ENCODE peak calls at places on chromosomes 7 and 10, in four cellular contexts. One of them, this sample, is unnamed.

GRCh38 chr7:141709318-141709717 is 1.2 kb downstream of the WEE2 start:
- DNase-seq in WTC11: no peak
- DNase-seq in HepG2: no peak
- DNase-seq in K562: no peak
- DNase-seq in this sample: no peak

GRCh38 chr7:116354171-116354545 is 143.8 kb downstream of the TES start:
- DNase-seq in K562: no peak
- DNase-seq in WTC11: no peak
- DNase-seq in HepG2: no peak
- DNase-seq in this sample: no peak

GRCh38 chr10:1498746-1499343 is 238.5 kb downstream of the ADARB2 start:
- DNase-seq in WTC11: no peak
- DNase-seq in HepG2: no peak
- DNase-seq in K562: no peak
- DNase-seq in this sample: no peak

GRCh38 chr10:72567884-72568283 is 58.0 kb downstream of the MICU1 start:
- DNase-seq in HepG2: peak
- DNase-seq in K562: peak
- DNase-seq in WTC11: no peak
- DNase-seq in this sample: peak

GRCh38 chr7:151244156-151244870 is 4.2 kb downstream of the SMARCD3 start:
- DNase-seq in K562: peak
- DNase-seq in HepG2: no peak
- DNase-seq in WTC11: peak
- DNase-seq in this sample: peak

GRCh38 chr10:52951819-52952218 is 179.2 kb upstream of the MBL2 start:
- DNase-seq in WTC11: peak
- DNase-seq in HepG2: peak
- DNase-seq in K562: no peak
- DNase-seq in this sample: peak

GRCh38 chr10:11823122-11823988 is at the start of gene PROSER2:
- DNase-seq in WTC11: peak
- DNase-seq in HepG2: no peak
- DNase-seq in K562: peak
- DNase-seq in this sample: peak

GRCh38 chr10:371515-371914 is 236.3 kb downstream of the ZMYND11 start:
- DNase-seq in HepG2: no peak
- DNase-seq in WTC11: no peak
- DNase-seq in K562: no peak
- DNase-seq in this sample: no peak

GRCh38 chr7:148385009-148385682 is 205.4 kb upstream of the C7orf33 start:
- DNase-seq in HepG2: no peak
- DNase-seq in K562: no peak
- DNase-seq in WTC11: no peak
- DNase-seq in this sample: no peak

GRCh38 chr10:94430705-94431104 is 28.4 kb downstream of the TBC1D12 start:
- DNase-seq in K562: no peak
- DNase-seq in HepG2: no peak
- DNase-seq in WTC11: no peak
- DNase-seq in this sample: no peak

GRCh38 chr7:127250312-127251047 is 2.3 kb downstream of the GRM8 start:
- DNase-seq in HepG2: no peak
- DNase-seq in K562: no peak
- DNase-seq in WTC11: no peak
- DNase-seq in this sample: no peak

GRCh38 chr10:100747826-100748231 is 2.4 kb downstream of the PAX2 start:
- DNase-seq in HepG2: no peak
- DNase-seq in WTC11: peak
- DNase-seq in K562: no peak
- DNase-seq in this sample: no peak

GRCh38 chr10:112409755-112410154 is 35.8 kb downstream of the ACSL5 start:
- DNase-seq in WTC11: no peak
- DNase-seq in K562: no peak
- DNase-seq in HepG2: no peak
- DNase-seq in this sample: no peak

GRCh38 chr10:43237631-43238446 is 29.0 kb downstream of the RASGEF1A start:
- DNase-seq in WTC11: peak
- DNase-seq in HepG2: no peak
- DNase-seq in K562: no peak
- DNase-seq in this sample: no peak

GRCh38 chr7:134320201-134320600 is 3.5 kb upstream of the SLC35B4 start:
- DNase-seq in HepG2: no peak
- DNase-seq in K562: no peak
- DNase-seq in WTC11: no peak
- DNase-seq in this sample: no peak

GRCh38 chr10:103333934-103334520 is 16.9 kb downstream of the PCGF6 start:
- DNase-seq in HepG2: peak
- DNase-seq in WTC11: no peak
- DNase-seq in K562: no peak
- DNase-seq in this sample: peak

GRCh38 chr10:110267246-110267645 is 37.5 kb downstream of the SMNDC1 start:
- DNase-seq in WTC11: no peak
- DNase-seq in K562: no peak
- DNase-seq in HepG2: no peak
- DNase-seq in this sample: no peak

GRCh38 chr7:99116151-99116550 is 27.8 kb downstream of the SMURF1 start:
- DNase-seq in HepG2: no peak
- DNase-seq in WTC11: no peak
- DNase-seq in K562: no peak
- DNase-seq in this sample: no peak

GRCh38 chr10:81978238-81978637 is 103.2 kb downstream of the NRG3 start:
- DNase-seq in K562: peak
- DNase-seq in HepG2: peak
- DNase-seq in WTC11: no peak
- DNase-seq in this sample: no peak

GRCh38 chr7:87155788-87156187 is 3.5 kb downstream of the DMTF1 start:
- DNase-seq in WTC11: no peak
- DNase-seq in K562: no peak
- DNase-seq in HepG2: no peak
- DNase-seq in this sample: no peak

GRCh38 chr10:26436848-26437247 is 1.3 kb upstream of the APBB1IP start:
- DNase-seq in K562: no peak
- DNase-seq in HepG2: no peak
- DNase-seq in WTC11: no peak
- DNase-seq in this sample: no peak

GRCh38 chr7:50206521-50207250 is 97.8 kb upstream of the IKZF1 start:
- DNase-seq in HepG2: peak
- DNase-seq in K562: no peak
- DNase-seq in WTC11: no peak
- DNase-seq in this sample: no peak

GRCh38 chr10:95761939-95762492 is 6.1 kb downstream of the ENTPD1 start:
- DNase-seq in HepG2: no peak
- DNase-seq in WTC11: no peak
- DNase-seq in K562: no peak
- DNase-seq in this sample: no peak

GRCh38 chr7:44955733-44956132 is 23.1 kb downstream of the MYO1G start:
- DNase-seq in K562: peak
- DNase-seq in HepG2: no peak
- DNase-seq in WTC11: no peak
- DNase-seq in this sample: no peak

GRCh38 chr10:116147162-116147906 is 125.7 kb downstream of the GFRA1 start:
- DNase-seq in HepG2: no peak
- DNase-seq in K562: no peak
- DNase-seq in WTC11: no peak
- DNase-seq in this sample: no peak

GRCh38 chr7:16062269-16062668 is 359.1 kb downstream of the CRPPA start:
- DNase-seq in HepG2: no peak
- DNase-seq in WTC11: no peak
- DNase-seq in K562: no peak
- DNase-seq in this sample: no peak

GRCh38 chr10:96626795-96627194 is 40.0 kb upstream of the TM9SF3 start:
- DNase-seq in HepG2: no peak
- DNase-seq in K562: peak
- DNase-seq in WTC11: peak
- DNase-seq in this sample: no peak

GRCh38 chr7:132255898-132256297 is 320.4 kb downstream of the PLXNA4 start:
- DNase-seq in HepG2: peak
- DNase-seq in K562: no peak
- DNase-seq in WTC11: no peak
- DNase-seq in this sample: no peak

GRCh38 chr10:110857265-110858158 is 14.2 kb upstream of the PDCD4 start:
- DNase-seq in K562: peak
- DNase-seq in WTC11: no peak
- DNase-seq in HepG2: peak
- DNase-seq in this sample: no peak

GRCh38 chr7:133861876-133862275 is 265.3 kb upstream of the LRGUK start:
- DNase-seq in K562: no peak
- DNase-seq in HepG2: no peak
- DNase-seq in WTC11: no peak
- DNase-seq in this sample: no peak

GRCh38 chr7:25385731-25386136 is 157.4 kb upstream of the NPVF start:
- DNase-seq in K562: no peak
- DNase-seq in WTC11: no peak
- DNase-seq in HepG2: no peak
- DNase-seq in this sample: no peak

GRCh38 chr10:7333995-7334964 is 76.6 kb downstream of the SFMBT2 start:
- DNase-seq in WTC11: peak
- DNase-seq in HepG2: no peak
- DNase-seq in K562: no peak
- DNase-seq in this sample: no peak

GRCh38 chr7:11427686-11428273 is 404.2 kb downstream of the THSD7A start:
- DNase-seq in WTC11: no peak
- DNase-seq in K562: peak
- DNase-seq in HepG2: peak
- DNase-seq in this sample: peak

GRCh38 chr7:77226357-77226839 is 26.8 kb upstream of the FGL2 start:
- DNase-seq in HepG2: no peak
- DNase-seq in WTC11: no peak
- DNase-seq in K562: no peak
- DNase-seq in this sample: no peak

GRCh38 chr10:71815515-71816130 is 35.4 kb downstream of the PSAP start:
- DNase-seq in K562: no peak
- DNase-seq in HepG2: no peak
- DNase-seq in WTC11: no peak
- DNase-seq in this sample: no peak

GRCh38 chr10:21712975-21713374 is 178.9 kb downstream of the MLLT10 start:
- DNase-seq in K562: no peak
- DNase-seq in WTC11: no peak
- DNase-seq in HepG2: no peak
- DNase-seq in this sample: no peak

GRCh38 chr10:108957681-108958080 is 965.6 kb downstream of the XPNPEP1 start:
- DNase-seq in WTC11: no peak
- DNase-seq in HepG2: no peak
- DNase-seq in K562: no peak
- DNase-seq in this sample: no peak

DNA sequence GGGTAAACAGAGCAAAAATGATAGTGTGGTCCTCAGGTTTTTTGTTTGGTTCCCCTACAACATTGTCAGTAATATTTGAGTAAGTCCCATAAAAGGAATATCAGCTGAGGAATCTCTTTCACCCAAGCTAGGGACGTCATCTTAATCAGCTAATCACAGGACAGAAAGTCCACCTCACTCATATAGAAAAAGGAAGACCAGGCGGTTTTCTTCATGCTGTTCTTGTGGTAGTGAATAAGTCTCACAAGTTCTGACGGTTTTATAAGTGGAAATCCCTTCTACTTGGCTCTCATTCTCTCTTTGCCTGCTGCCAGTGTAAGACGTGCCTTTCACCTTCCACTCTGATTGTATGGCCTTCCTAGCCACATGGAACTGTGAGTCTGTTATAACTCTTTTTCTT is 308.1 kb upstream of the PFKP start:
- DNase-seq in WTC11: no peak
- DNase-seq in K562: no peak
- DNase-seq in HepG2: no peak
- DNase-seq in this sample: no peak
- TF ChIP-seq ELF4 in WTC11: no peak
- TF ChIP-seq ELF4 in K562: no peak
- TF ChIP-seq ELF4 in HepG2: no peak
- TF ChIP-seq ELF4 in this sample: no peak

GRCh38 chr7:119408596-119408995 is 864.4 kb upstream of the KCND2 start:
- DNase-seq in HepG2: no peak
- DNase-seq in K562: no peak
- DNase-seq in WTC11: no peak
- DNase-seq in this sample: no peak

GRCh38 chr7:119415682-119416081 is 857.3 kb upstream of the KCND2 start:
- DNase-seq in HepG2: no peak
- DNase-seq in WTC11: no peak
- DNase-seq in K562: no peak
- DNase-seq in this sample: no peak

DNA sequence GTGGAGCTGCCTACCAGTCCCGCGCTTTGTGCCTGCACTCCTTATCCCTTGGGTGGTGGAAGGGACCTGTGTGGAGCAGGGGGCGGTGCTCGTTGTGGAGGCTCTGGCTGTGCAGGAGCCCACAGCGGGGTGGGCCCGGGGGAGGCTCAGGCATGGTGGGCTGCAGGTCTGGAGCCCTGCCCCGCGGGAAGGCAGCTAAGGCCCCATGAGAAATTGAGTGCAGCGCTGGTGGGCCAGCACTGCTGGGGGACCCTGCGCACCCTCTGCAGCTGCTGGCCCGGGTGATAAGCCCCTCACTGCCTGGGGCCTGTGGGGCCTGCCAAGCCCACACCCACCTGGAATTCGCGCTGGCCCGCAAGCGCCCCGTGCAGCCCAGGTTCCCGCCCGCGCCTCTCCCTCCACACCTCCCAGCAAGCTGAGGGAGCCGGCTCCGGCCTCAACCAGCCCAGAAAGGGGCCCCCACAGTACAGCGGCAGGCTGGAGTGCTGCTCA is 859.6 kb upstream of the KCND2 start:
- DNase-seq in WTC11: no peak
- DNase-seq in HepG2: no peak
- DNase-seq in K562: no peak
- DNase-seq in this sample: no peak
- TF ChIP-seq ELF4 in WTC11: no peak
- TF ChIP-seq ELF4 in HepG2: no peak
- TF ChIP-seq ELF4 in K562: no peak
- TF ChIP-seq ELF4 in this sample: no peak

GRCh38 chr10:130573446-130573845 is 437.3 kb downstream of the GLRX3 start:
- DNase-seq in WTC11: no peak
- DNase-seq in HepG2: no peak
- DNase-seq in K562: no peak
- DNase-seq in this sample: no peak
- TF ChIP-seq ELF4 in WTC11: no peak
- TF ChIP-seq ELF4 in HepG2: no peak
- TF ChIP-seq ELF4 in K562: no peak
- TF ChIP-seq ELF4 in this sample: no peak

DNA sequence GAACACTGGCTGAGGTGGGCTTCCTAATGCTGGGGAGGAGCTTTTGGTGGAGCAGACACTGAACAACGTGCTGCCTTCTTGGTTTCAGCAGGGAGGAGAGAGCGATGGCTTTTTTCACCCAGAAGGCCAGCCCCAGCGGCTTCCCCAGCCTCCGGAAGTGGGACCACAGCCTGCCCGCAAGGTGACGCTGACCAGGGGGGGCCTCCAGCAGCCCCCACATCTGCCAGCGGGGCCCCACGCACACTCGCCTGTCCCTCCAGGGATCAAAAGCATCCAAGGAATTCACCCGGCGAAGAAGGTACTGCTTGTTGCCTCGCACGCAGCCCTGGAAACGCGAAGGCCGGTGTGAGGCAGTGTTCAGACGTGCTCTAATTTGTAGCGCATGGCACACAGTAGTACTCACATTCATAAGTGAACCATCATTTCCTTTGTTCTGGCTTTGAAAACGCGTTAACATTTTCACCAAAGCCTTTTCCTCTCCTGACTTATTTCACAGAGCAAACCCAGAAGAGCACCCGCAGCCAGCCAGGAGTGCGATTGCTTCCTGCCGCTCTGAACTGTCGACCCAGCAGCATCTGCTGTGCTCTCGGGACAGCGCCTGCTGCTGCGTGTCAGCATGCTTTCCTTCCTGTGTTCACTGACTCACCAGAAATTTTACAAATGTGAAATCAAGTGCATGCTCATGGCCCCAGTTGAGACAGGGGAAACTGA is 48.4 kb downstream of the SHH start:
- DNase-seq in HepG2: no peak
- DNase-seq in WTC11: no peak
- DNase-seq in K562: no peak
- DNase-seq in this sample: no peak
- TF ChIP-seq ELF4 in HepG2: no peak
- TF ChIP-seq ELF4 in WTC11: no peak
- TF ChIP-seq ELF4 in K562: no peak
- TF ChIP-seq ELF4 in this sample: no peak